ENCODE peak calls at places on chromosomes 16 and 17, in nine cellular contexts. O is GM04503, V is T-helper 17 cell, E is ELR, G is smooth muscle cell of the brain vasculature, T is NCI-H1417, K is thoracic aorta, Y is NCI-H524, N is RPMI7951. S is an unnamed sample.

GRCh38 chr17:44324092-44324570 is 492 bp downstream of the SLC25A39 start:
- DNase-seq in O (no peak), V (no peak), E (peak; percentile 59), G (no peak), T (no peak), K (no peak), Y (peak; percentile 37), N (no peak), S (no peak)

GRCh38 chr17:71580220-71580619 is 540.6 kb upstream of the SOX9 start:
- DNase-seq in O (no peak), V (no peak), E (no peak), G (no peak), T (no peak), K (no peak), Y (no peak), N (no peak), S (no peak)

GRCh38 chr17:34443832-34444469 is 80.9 kb upstream of the CCL1 start:
- DNase-seq in O (no peak), V (no peak), E (peak; percentile 10), G (no peak), T (peak; percentile 4), K (no peak), Y (peak; percentile 46), N (peak; percentile 2), S (peak; percentile 11)

GRCh38 chr17:17812211-17813054 is 24.4 kb downstream of the SREBF1 start:
- DNase-seq in O (no peak), V (peak; percentile 54), E (peak; percentile 62), G (no peak), T (peak; percentile 28), K (no peak), Y (peak; percentile 54), N (no peak), S (peak; percentile 60)

GRCh38 chr17:44972953-44973352 is 4.8 kb upstream of the C1QL1 start:
- DNase-seq in O (no peak), V (no peak), E (peak; percentile 88), G (no peak), T (no peak), K (no peak), Y (peak; percentile 43), N (peak; percentile 84), S (no peak)

GRCh38 chr17:68057531-68057952 is 22.0 kb downstream of the KPNA2 start:
- DNase-seq in O (no peak), V (no peak), E (peak; percentile 48), G (no peak), T (no peak), K (no peak), Y (peak; percentile 54), N (peak; percentile 30), S (peak; percentile 63)

GRCh38 chr17:14356043-14356637 is 55.3 kb downstream of the HS3ST3B1 start:
- DNase-seq in O (no peak), V (no peak), E (no peak), G (no peak), T (no peak), K (no peak), Y (no peak), N (no peak), S (no peak)

GRCh38 chr17:81035389-81036127 is 607 bp downstream of the BAIAP2 start:
- DNase-seq in O (no peak), V (no peak), E (peak; percentile 47), G (no peak), T (peak; percentile 76), K (no peak), Y (peak; percentile 69), N (peak; percentile 25), S (no peak)

GRCh38 chr17:3796110-3796821 is 4.7 kb downstream of the ITGAE start:
- DNase-seq in O (no peak), V (peak; percentile 56), E (no peak), G (no peak), T (no peak), K (no peak), Y (no peak), N (peak; percentile 48), S (no peak)

GRCh38 chr17:83189673-83190385 is 110.4 kb downstream of the METRNL start:
- DNase-seq in O (peak; percentile 78), V (peak; percentile 4), E (peak; percentile 80), G (peak; percentile 97), T (no peak), K (no peak), Y (no peak), N (peak; percentile 79), S (no peak)

GRCh38 chr17:46064460-46064859 is 65.4 kb downstream of the STH start:
- DNase-seq in O (no peak), V (no peak), E (no peak), G (no peak), T (no peak), K (no peak), Y (no peak), N (no peak), S (no peak)

GRCh38 chr16:56614549-56614991 is 6.2 kb downstream of the MT2A start:
- DNase-seq in O (no peak), V (no peak), E (peak; percentile 95), G (no peak), T (no peak), K (no peak), Y (no peak), N (peak; percentile 76), S (no peak)